ENCODE peak calls at places on chromosomes 7 and 10, in six cellular contexts. D, J, U, S, Y and V are unnamed samples.

GRCh38 chr7:74097937-74098614 is 14.5 kb downstream of the LIMK1 start:
- DNase-seq in U (no peak), S (peak; percentile 18), D (peak; percentile 96), Y (peak; percentile 93), J (no peak), V (no peak)

GRCh38 chr10:1074748-1075358 is 18.7 kb downstream of the WDR37 start:
- DNase-seq in U (no peak), S (no peak), Y (peak; percentile 24), D (no peak), J (no peak), V (no peak)

GRCh38 chr10:60827791-60828488 is 49.7 kb downstream of the CDK1 start:
- DNase-seq in U (no peak), J (no peak), Y (peak; percentile 89), D (peak; percentile 87), S (no peak), V (no peak)

GRCh38 chr10:131651674-131652093 is 249.1 kb upstream of the PPP2R2D start:
- DNase-seq in U (no peak), S (no peak), J (no peak), D (no peak), Y (no peak), V (peak; percentile 8)

GRCh38 chr7:158809596-158809995 is 19.7 kb downstream of the ESYT2 start:
- DNase-seq in U (no peak), J (no peak), Y (no peak), S (no peak), D (no peak), V (no peak)

GRCh38 chr10:30002438-30003266 is 56.7 kb downstream of the JCAD start:
- DNase-seq in J (peak; percentile 55), U (no peak), Y (peak; percentile 83), D (peak; percentile 70), S (peak; percentile 72), V (peak; percentile 71)

GRCh38 chr7:143126146-143126545 is 5.7 kb upstream of the PIP start:
- DNase-seq in Y (peak; percentile 80), S (no peak), D (peak; percentile 28), J (no peak), U (no peak), V (no peak)

GRCh38 chr7:26008428-26008827 is 143.6 kb upstream of the NFE2L3 start:
- DNase-seq in U (no peak), D (no peak), S (no peak), J (no peak), Y (no peak), V (no peak)

GRCh38 chr10:47137311-47137851 is 162.6 kb upstream of the GDF10 start:
- DNase-seq in D (peak; percentile 86), J (no peak), S (no peak), U (no peak), Y (peak; percentile 88), V (no peak)

GRCh38 chr7:108454674-108455523 is 1.3 kb downstream of the NRCAM start:
- DNase-seq in S (no peak), J (no peak), Y (peak; percentile 53), U (peak; percentile 38), D (no peak), V (peak; percentile 27)

GRCh38 chr7:129649128-129649690 is 37.7 kb downstream of the NRF1 start:
- DNase-seq in D (no peak), S (no peak), J (no peak), Y (no peak), U (no peak), V (no peak)

GRCh38 chr10:118734477-118734876 is 20.3 kb downstream of the CACUL1 start:
- DNase-seq in U (no peak), D (peak; percentile 5), S (no peak), Y (peak; percentile 19), J (no peak), V (no peak)
- TF ChIP-seq CTCF in U (no peak), D (peak; percentile 38), S (no peak), Y (peak; percentile 31), J (no peak), V (peak; percentile 24)

GRCh38 chr7:17062433-17063383 is 180.9 kb upstream of the AGR3 start:
- DNase-seq in S (no peak), D (no peak), J (no peak), Y (peak; percentile 41), U (no peak), V (no peak)
- TF ChIP-seq CTCF in S (no peak), D (peak; percentile 39), J (no peak), Y (peak; percentile 21), U (no peak), V (peak; percentile 35)

DNA sequence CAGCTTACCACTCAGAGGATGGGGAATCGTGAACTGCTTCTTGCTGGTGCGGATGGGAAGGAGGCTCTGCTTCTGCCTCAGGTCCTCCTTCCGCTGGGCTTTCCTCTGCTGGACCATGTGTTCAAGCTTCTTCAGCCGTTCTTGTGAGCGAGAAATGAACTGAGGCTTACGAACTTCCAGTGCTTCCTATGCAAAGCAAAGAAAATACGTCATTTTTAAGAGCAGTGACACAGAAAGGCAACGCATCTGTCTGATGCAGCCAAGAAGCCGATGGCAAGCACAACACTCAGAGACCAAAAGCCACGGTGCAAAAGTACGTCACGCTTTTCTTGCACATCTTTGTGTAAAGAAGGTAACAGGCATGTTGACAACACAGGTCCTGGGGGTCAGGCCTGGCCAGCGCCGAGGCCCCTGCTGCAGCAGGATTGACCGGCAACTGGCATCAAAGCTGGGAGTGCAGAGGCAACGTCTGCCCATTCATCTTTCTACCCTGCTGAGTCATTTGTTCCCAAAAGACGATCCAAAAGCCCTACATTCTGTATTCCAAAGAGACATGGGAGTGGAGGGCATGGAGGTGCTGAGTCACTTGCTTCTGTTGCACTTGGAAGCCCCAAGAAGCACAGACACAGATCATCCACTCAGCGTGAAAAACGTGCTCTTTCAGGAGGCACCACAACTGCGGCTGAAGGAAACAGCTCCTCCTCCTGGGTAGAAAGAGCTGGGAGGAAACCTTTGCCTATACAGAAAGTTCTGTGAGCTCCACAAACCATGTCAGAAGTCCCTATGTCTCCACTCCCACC is 71.0 kb upstream of the ADAM12 start:
- DNase-seq in Y (peak; percentile 91), J (no peak), S (no peak), U (no peak), D (peak; percentile 70), V (no peak)
- TF ChIP-seq CTCF in Y (peak; percentile 44), J (no peak), S (no peak), U (no peak), D (peak; percentile 43), V (no peak)

GRCh38 chr10:4677296-4678021 is 148.5 kb upstream of the AKR1E2 start:
- DNase-seq in D (peak; percentile 48), S (no peak), Y (peak; percentile 98), J (no peak), U (no peak), V (no peak)

GRCh38 chr10:4678023-4678950 is 147.7 kb upstream of the AKR1E2 start:
- DNase-seq in D (peak; percentile 74), Y (peak; percentile 98), J (no peak), S (no peak), U (no peak), V (no peak)

GRCh38 chr10:4683137-4683536 is 142.9 kb upstream of the AKR1E2 start:
- DNase-seq in J (no peak), Y (no peak), U (no peak), D (no peak), S (no peak), V (no peak)

GRCh38 chr10:4676566-4676965 is 149.4 kb upstream of the AKR1E2 start:
- DNase-seq in U (no peak), S (no peak), D (no peak), Y (no peak), J (no peak), V (no peak)

GRCh38 chr10:4678951-4679671 is 146.9 kb upstream of the AKR1E2 start:
- DNase-seq in Y (no peak), U (no peak), J (no peak), S (no peak), D (no peak), V (no peak)
- TF ChIP-seq CTCF in Y (no peak), U (no peak), J (no peak), S (no peak), D (no peak), V (no peak)

DNA sequence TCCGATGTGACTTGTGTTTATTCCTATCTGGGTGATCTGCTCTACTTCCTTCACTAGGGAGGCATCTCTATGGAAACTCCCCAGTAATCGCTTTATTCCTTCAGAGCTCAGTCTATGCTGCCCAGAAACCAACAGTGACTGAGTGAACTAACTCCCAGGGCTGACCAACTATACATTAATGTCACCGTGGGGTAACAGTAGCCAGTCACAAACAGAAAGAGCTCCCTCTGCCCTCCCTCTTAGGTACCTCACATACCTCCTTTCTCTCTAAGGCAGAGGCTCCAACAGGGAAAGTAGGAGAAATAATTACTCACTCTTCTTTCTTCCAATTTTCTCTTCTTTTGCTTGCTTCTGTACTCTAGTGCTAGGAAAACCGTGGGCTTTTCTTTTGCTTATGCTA is 855.0 kb downstream of the REEP3 start:
- DNase-seq in U (no peak), Y (no peak), S (no peak), D (no peak), J (no peak), V (no peak)
- TF ChIP-seq CTCF in U (no peak), Y (no peak), S (no peak), D (no peak), J (no peak), V (peak; percentile 30)

GRCh38 chr7:99504603-99505323 is at the start of gene ZKSCAN5:
- DNase-seq in Y (peak; percentile 98), J (peak; percentile 96), S (peak; percentile 98), U (peak; percentile 93), D (peak; percentile 98), V (peak; percentile 94)
- TF ChIP-seq CTCF in Y (no peak), J (no peak), S (no peak), U (no peak), D (no peak), V (no peak)

DNA sequence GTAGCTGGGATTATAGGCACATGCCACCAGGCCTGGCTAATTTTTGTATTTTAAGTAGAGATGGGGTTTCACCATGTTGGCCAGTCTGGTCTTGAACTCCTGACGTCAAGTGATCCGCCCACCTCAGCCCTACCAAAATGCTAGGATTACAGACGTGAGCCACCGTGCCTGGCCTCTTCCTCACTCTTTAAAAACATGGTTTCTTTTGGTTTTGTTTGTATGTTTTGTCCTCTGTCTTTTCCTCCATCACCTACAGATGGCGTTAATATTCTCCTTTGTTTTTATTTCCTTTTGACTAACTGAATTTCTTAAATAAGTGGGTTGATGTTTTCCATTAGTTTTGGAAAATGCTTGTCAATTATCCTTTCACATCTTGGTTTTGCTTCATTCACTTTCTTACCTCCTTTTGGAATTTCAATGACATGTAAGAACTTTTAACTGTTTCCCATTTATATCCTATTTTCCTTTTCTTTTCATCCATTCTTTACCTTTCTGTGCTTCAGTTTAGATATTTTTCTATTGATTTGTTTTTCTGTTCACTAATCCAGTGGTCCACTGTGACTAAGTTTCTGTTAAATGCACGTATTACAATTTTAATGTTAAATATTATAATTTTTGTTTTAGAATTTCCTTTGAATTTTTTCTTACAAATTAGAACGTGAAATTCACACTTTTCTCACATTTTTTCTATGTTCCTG is 104.1 kb downstream of the ZNF467 start:
- DNase-seq in J (no peak), D (peak; percentile 53), U (no peak), S (no peak), Y (peak; percentile 65), V (no peak)
- TF ChIP-seq CTCF in J (no peak), D (peak; percentile 75), U (no peak), S (no peak), Y (peak; percentile 50), V (no peak)